ENCODE peak calls at places on chromosomes 7 and 10, in eight cellular contexts. Q is transverse colon, S is stomach, X is prostate gland, L is right lobe of liver, Y is tibial nerve, R is endothelial cell of umbilical vein, F is A549. B is an unnamed sample. For H3K4me1, the result is how much of the 10 kb centered on the place peaks cover.

GRCh38 chr10:86970887-86971145 is 2.5 kb downstream of the ADIRF start:
- DNase-seq in Q (no peak), S (no peak), X (no peak), L (no peak), Y (no peak), R (no peak), F (no peak), B (no peak)

GRCh38 chr10:133292919-133293809 is 15.5 kb downstream of the TUBGCP2 start:
- DNase-seq in Q (no peak), S (no peak), X (no peak), L (no peak), Y (no peak), R (peak), F (no peak), B (no peak)

GRCh38 chr7:98702021-98702420 is 84.9 kb downstream of the NPTX2 start:
- DNase-seq in Q (no peak), S (no peak), X (no peak), L (no peak), Y (no peak), R (no peak), F (no peak), B (no peak)

GRCh38 chr7:23907012-23907411 is 197.0 kb downstream of the STK31 start:
- DNase-seq in Q (no peak), S (no peak), X (no peak), L (no peak), Y (no peak), R (no peak), F (no peak), B (no peak)

GRCh38 chr7:99563650-99564049 is 5.2 kb downstream of the ZNF655 start:
- DNase-seq in Q (no peak), S (no peak), X (no peak), L (no peak), Y (no peak), R (no peak), F (peak), B (no peak)

GRCh38 chr7:4681922-4682620 is at the start of gene FOXK1:
- DNase-seq in Q (peak), S (peak), X (peak), L (peak), Y (peak), R (peak), F (peak), B (peak)

GRCh38 chr10:12500406-12501303 is 151.3 kb downstream of the CAMK1D start:
- DNase-seq in Q (no peak), S (peak), X (no peak), L (no peak), Y (no peak), R (peak), F (no peak), B (no peak)

GRCh38 chr10:80410578-80411145 is 2.3 kb downstream of the PRXL2A start:
- DNase-seq in Q (peak), S (no peak), X (no peak), L (no peak), Y (no peak), R (peak), F (no peak), B (no peak)

GRCh38 chr10:97095701-97096300 is 90.0 kb downstream of the SLIT1 start:
- DNase-seq in Q (no peak), S (no peak), X (no peak), L (no peak), Y (no peak), R (peak), F (no peak), B (no peak)

GRCh38 chr10:43973801-43974200 is 325.1 kb upstream of the ZNF32 start:
- DNase-seq in Q (no peak), S (no peak), X (no peak), L (no peak), Y (no peak), R (no peak), F (no peak), B (no peak)

GRCh38 chr7:31192996-31193395 is 140.9 kb downstream of the ADCYAP1R1 start:
- DNase-seq in Q (peak), S (peak), X (peak), L (peak), Y (no peak), R (peak), F (peak), B (peak)

GRCh38 chr7:91468231-91468630 is 204.0 kb downstream of the FZD1 start:
- DNase-seq in Q (no peak), S (no peak), X (no peak), L (no peak), Y (no peak), R (no peak), F (no peak), B (no peak)

GRCh38 chr10:81018898-81019890 is 481.5 kb downstream of the SH2D4B start:
- DNase-seq in Q (no peak), S (no peak), X (peak), L (no peak), Y (no peak), R (peak), F (peak), B (no peak)

GRCh38 chr7:22576941-22577927 is 77.2 kb upstream of the STEAP1B start:
- DNase-seq in Q (no peak), S (no peak), X (peak), L (peak), Y (no peak), R (peak), F (peak), B (no peak)

GRCh38 chr7:22723642-22724041 is 3.4 kb upstream of the IL6 start:
- DNase-seq in Q (no peak), S (no peak), X (no peak), L (peak), Y (no peak), R (no peak), F (no peak), B (no peak)

GRCh38 chr7:155558961-155559360 is 12.6 kb upstream of the CNPY1 start:
- DNase-seq in Q (no peak), S (no peak), X (no peak), L (no peak), Y (no peak), R (no peak), F (no peak), B (no peak)

GRCh38 chr7:150631866-150632864 is at the start of gene GIMAP6:
- DNase-seq in Q (peak), S (no peak), X (no peak), L (no peak), Y (no peak), R (peak), F (no peak), B (no peak)

GRCh38 chr10:96395931-96396877 is 37.4 kb upstream of the OPALIN start:
- DNase-seq in Q (peak), S (peak), X (peak), L (peak), Y (peak), R (peak), F (peak), B (peak)

GRCh38 chr7:123522061-123522460 is 12.3 kb downstream of the IQUB start:
- DNase-seq in Q (no peak), S (no peak), X (no peak), L (no peak), Y (no peak), R (no peak), F (no peak), B (no peak)

GRCh38 chr10:88911851-88912250 is 31.8 kb downstream of the STAMBPL1 start:
- DNase-seq in Q (no peak), S (no peak), X (no peak), L (no peak), Y (no peak), R (no peak), F (no peak), B (no peak)

GRCh38 chr10:10293431-10293830 is 724.2 kb upstream of the CELF2 start:
- DNase-seq in Q (no peak), S (no peak), X (no peak), L (no peak), Y (no peak), R (no peak), F (no peak), B (no peak)

GRCh38 chr10:80599424-80599847 is 61.7 kb downstream of the SH2D4B start:
- DNase-seq in Q (peak), S (no peak), X (no peak), L (peak), Y (no peak), R (peak), F (peak), B (no peak)

GRCh38 chr7:110698576-110698975 is 392.4 kb upstream of the LRRN3 start:
- DNase-seq in Q (no peak), S (no peak), X (no peak), L (no peak), Y (no peak), R (no peak), F (no peak), B (no peak)

GRCh38 chr7:26618898-26619297 is 245.5 kb downstream of the SKAP2 start:
- DNase-seq in Q (no peak), S (no peak), X (peak), L (no peak), Y (no peak), R (no peak), F (no peak), B (no peak)

GRCh38 chr7:84675633-84676034 is 481.0 kb upstream of the SEMA3A start:
- DNase-seq in Q (no peak), S (peak), X (no peak), L (no peak), Y (no peak), R (peak), F (no peak), B (no peak)

GRCh38 chr7:82740246-82740848 is 296.8 kb upstream of the CACNA2D1 start:
- DNase-seq in Q (peak), S (peak), X (no peak), L (no peak), Y (no peak), R (peak), F (peak), B (no peak)

DNA sequence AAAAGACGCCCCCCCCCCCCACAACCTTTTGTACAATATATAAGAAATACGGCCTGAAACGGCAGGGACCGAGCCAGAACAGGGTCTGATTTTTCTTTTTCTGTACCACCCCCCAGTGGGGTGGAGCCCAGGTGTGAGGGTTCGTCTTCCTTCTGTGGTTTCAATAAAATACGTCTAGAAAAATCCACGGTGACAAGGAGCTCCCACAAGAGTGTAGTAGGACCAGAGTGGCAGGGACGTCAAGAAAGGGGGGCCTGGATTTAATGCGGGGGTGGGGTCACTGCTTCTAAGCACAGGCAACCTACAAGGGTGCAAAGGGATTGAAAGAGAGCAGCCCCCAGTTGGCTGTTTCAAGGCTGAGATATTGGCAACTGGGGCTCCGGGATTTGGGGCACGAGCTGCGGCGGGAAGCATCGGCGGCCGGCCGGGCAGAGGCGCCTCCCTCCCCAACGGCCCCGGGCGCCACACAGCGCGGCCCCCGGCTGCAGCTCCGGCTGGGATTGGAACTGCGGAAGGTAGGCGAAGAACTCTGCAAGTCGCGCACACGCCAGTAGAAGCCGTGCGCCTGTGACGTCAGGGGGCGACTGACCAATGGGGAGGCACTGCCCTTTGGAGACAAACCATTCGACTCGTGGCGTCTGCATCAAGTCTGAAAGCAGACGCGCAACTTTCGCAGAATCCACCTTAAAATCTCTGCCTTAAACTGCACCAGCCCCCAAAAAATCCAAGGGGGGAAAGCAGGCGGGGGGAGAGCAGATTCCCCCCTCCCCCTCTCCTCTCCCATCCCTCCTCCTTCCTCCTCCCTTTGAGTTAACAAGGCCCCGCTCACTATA is at the start of gene DLX6:
- DNase-seq in Q (peak), S (no peak), X (no peak), L (no peak), Y (no peak), R (no peak), F (peak), B (no peak)
- H3K4me3 ChIP-seq in Q (no peak), S (peak), X (peak), L (peak), Y (peak), R (no peak), F (peak), B (peak)

DNA sequence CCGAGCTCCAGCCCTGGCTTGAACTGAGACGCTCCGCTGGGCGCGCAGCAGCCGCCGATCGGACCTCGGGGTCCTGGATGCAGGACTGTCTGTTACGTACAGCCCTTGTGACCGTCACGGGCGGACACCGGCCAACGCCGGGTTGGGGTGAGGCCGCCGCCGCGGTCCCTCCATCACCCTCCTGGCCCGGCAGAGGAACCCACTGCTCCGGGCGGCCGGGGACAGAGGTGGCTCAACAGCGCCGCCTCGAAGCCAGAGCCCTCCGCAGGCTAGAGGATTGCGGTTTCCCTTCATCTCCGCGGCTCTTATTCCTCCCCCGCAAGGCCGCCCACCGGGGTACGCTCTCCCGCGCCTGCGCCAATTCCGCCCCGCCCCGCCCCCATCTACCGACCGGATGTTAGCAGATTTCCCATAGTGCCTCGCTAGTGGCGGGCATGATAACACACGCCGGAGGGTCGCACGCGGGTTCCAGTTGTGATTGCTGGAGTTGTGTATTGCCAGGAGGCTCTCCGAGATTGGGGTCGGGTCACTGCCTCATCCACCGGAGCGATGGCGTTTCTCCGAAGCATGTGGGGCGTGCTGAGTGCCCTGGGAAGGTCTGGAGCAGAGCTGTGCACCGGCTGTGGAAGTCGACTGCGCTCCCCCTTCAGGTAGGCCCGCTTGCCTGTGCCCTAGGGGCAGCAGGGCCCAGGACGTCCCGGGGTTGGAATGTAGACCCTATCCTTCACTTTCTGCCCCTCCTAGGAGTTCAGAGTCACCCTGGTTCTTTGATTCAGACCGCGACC is at the start of gene TFAM:
- DNase-seq in Q (peak), S (peak), X (peak), L (peak), Y (peak), R (peak), F (peak), B (peak)
- TF ChIP-seq POLR2A in Q (peak), S (peak), X (peak), L (peak), Y (peak), R (peak), F (peak), B (peak)

GRCh38 chr10:20882091-20882490 is 15.0 kb downstream of the NEBL start:
- DNase-seq in Q (no peak), S (no peak), X (no peak), L (no peak), Y (no peak), R (no peak), F (no peak), B (no peak)

GRCh38 chr10:20877986-20878979 is 18.8 kb downstream of the NEBL start:
- DNase-seq in Q (no peak), S (no peak), X (no peak), L (no peak), Y (no peak), R (no peak), F (peak), B (no peak)

GRCh38 chr10:20877554-20877953 is 19.6 kb downstream of the NEBL start:
- DNase-seq in Q (no peak), S (no peak), X (no peak), L (no peak), Y (no peak), R (no peak), F (no peak), B (no peak)

GRCh38 chr10:20883552-20883951 is 13.6 kb downstream of the NEBL start:
- DNase-seq in Q (no peak), S (no peak), X (no peak), L (no peak), Y (no peak), R (no peak), F (no peak), B (no peak)

DNA sequence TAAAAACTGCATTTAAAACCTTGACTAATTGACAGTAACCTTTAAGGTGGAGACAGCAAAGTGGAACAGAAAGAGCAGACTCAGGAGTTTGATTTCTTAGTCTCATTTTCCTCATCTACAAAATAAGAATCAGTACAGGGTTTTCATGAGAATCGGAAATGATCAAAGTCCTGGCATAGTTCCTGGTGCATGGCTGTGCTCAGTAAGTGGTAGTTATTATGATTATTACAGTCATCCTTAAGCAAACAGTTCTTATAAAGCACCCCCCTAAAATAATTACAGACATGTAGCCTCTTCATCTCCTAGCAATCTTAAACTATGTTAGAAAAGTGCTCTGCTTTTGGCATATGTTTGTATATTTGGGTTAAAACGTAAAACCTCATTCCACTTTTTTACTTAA is 18.0 kb downstream of the NEBL start:
- DNase-seq in Q (no peak), S (no peak), X (no peak), L (no peak), Y (no peak), R (no peak), F (no peak), B (no peak)
- H3K4me1 ChIP-seq in Q (under half), S (under half), X (under half), L (under half), Y (under half), R (under half), F (under half), B (under half)

GRCh38 chr7:11461999-11462398 is 370.0 kb downstream of the THSD7A start:
- DNase-seq in Q (no peak), S (no peak), X (no peak), L (no peak), Y (no peak), R (no peak), F (no peak), B (no peak)
- H3K4me3 ChIP-seq in Q (no peak), S (no peak), X (no peak), L (no peak), Y (no peak), R (no peak), F (no peak), B (no peak)

GRCh38 chr10:93461124-93461806 is 20.9 kb downstream of the MYOF start:
- DNase-seq in Q (no peak), S (no peak), X (no peak), L (no peak), Y (no peak), R (peak), F (no peak), B (no peak)
- TF ChIP-seq POLR2A in Q (no peak), S (no peak), X (no peak), L (no peak), Y (no peak), R (no peak), F (no peak), B (no peak)

GRCh38 chr7:47183896-47184629 is 397.8 kb downstream of the TNS3 start:
- DNase-seq in Q (no peak), S (no peak), X (no peak), L (peak), Y (no peak), R (no peak), F (no peak), B (no peak)
- H3K4me1 ChIP-seq in Q (under half), S (under half), X (under half), L (under half), Y (under half), R (under half), F (under half), B (under half)

DNA sequence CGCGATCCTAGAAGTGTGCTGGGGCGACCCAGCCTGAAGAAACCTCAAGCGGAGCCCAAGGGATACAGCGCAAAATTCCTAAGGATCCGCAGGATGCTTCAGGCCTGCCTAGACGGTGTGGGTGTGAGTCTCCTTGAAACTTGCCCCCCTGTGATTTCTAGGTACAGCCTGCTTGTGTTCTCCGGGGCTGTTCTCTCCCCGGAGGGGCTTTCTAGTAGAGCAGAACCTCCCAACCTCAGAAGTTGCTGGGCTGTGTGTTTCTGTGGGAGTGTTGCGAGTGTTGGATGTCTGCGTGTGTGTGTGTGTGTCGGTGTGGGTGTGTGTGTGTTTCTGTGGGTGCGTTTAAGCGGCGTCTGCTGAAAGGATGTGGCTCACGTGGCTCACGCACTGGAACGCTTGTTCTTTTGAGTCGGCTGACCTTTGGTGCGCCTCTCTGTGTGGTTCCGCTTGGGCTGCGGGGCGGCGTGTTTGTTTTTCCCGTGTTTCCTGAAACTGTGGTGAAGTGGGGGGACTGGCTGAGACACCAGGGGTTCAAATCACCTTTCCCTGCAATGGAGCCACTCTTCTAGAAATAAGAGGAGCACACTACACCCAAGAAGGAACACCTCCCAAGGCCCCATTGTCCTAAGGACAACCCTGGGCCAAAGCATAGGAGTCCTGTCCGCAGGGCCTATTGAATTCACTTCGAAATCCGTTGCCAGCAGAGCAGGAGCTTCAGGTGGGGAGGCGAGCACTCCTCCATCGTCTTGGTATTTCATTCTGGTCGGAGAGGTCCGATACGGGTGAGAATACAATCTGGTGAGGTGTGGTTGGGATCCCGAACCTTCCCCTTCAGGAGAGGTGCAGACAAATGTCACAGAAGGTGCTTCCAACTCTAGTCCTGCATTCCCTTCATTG is 25.1 kb upstream of the ZNF273 start:
- DNase-seq in Q (no peak), S (peak), X (no peak), L (no peak), Y (no peak), R (no peak), F (no peak), B (no peak)
- H3K4me3 ChIP-seq in Q (no peak), S (peak), X (peak), L (no peak), Y (no peak), R (no peak), F (no peak), B (peak)